ENCODE peak calls at places on chromosomes 16 and 17, in seven cellular contexts. R is mesothelial cell of epicardium; T is smooth muscle cell of the brain vasculature; S is activated CD4-positive, alpha-beta T cell treated with anti-CD3 and anti-CD28 coated beads for 36 hours; N is NCI-H526; Z is heart right ventricle; F is NCI-H748 treated with DMSO at 0.1 percent for 48 hours. U is an unnamed sample.

GRCh38 chr17:67528751-67529436 is 151.8 kb downstream of the PITPNC1 start:
- DNase-seq in N (peak), R (peak), F (peak), T (peak), Z (peak), S (no peak), U (peak)

GRCh38 chr16:89552913-89553312 is 7.6 kb upstream of the RPL13 start:
- DNase-seq in F (no peak), N (no peak), S (no peak), T (no peak), R (no peak), Z (no peak), U (no peak)

GRCh38 chr17:80693511-80693910 is 148.9 kb downstream of the RPTOR start:
- DNase-seq in R (no peak), S (no peak), N (no peak), Z (no peak), F (no peak), T (no peak), U (peak)

GRCh38 chr16:85900031-85900792 is 1.2 kb downstream of the IRF8 start:
- DNase-seq in N (no peak), S (peak), Z (no peak), T (no peak), F (no peak), R (no peak), U (no peak)

GRCh38 chr16:30670072-30670824 is 12.0 kb downstream of the FBRS start:
- DNase-seq in F (no peak), S (no peak), Z (no peak), N (no peak), T (no peak), R (no peak), U (no peak)

GRCh38 chr17:47621293-47622178 is 28.2 kb upstream of the KPNB1 start:
- DNase-seq in F (no peak), S (no peak), Z (peak), N (no peak), R (no peak), T (peak), U (peak)

GRCh38 chr17:42016411-42016831 is 818 bp downstream of the DNAJC7 start:
- DNase-seq in S (peak), R (no peak), N (no peak), Z (no peak), T (no peak), F (no peak), U (no peak)

GRCh38 chr16:73616186-73616585 is 568.3 kb upstream of the ZFHX3 start:
- DNase-seq in T (no peak), N (no peak), Z (no peak), R (no peak), S (no peak), F (peak), U (no peak)

GRCh38 chr16:59042296-59042695 is 308.2 kb upstream of the GOT2 start:
- DNase-seq in S (no peak), Z (no peak), T (no peak), N (no peak), F (no peak), R (no peak), U (no peak)

GRCh38 chr17:58317421-58318064 is 11.1 kb downstream of the TSPOAP1 start:
- DNase-seq in F (peak), Z (no peak), T (no peak), R (peak), N (peak), S (peak), U (peak)

GRCh38 chr17:82272495-82273326 is 789 bp downstream of the CSNK1D start:
- DNase-seq in T (no peak), N (no peak), S (peak), R (peak), Z (peak), F (no peak), U (peak)

GRCh38 chr17:3596804-3597464 is 12.3 kb downstream of the TRPV1 start:
- DNase-seq in F (no peak), Z (no peak), R (no peak), T (no peak), S (no peak), N (no peak), U (no peak)

GRCh38 chr17:72152392-72152727 is 31.5 kb downstream of the SOX9 start:
- DNase-seq in Z (no peak), N (no peak), R (no peak), T (no peak), S (no peak), F (no peak), U (no peak)

GRCh38 chr17:82281502-82282238 is 8.2 kb upstream of the CSNK1D start:
- DNase-seq in S (peak), R (no peak), F (no peak), Z (no peak), N (no peak), T (no peak), U (no peak)

GRCh38 chr16:89655062-89655643 is 2.4 kb downstream of the CHMP1A start:
- DNase-seq in Z (no peak), F (no peak), N (no peak), T (no peak), R (no peak), S (peak), U (no peak)

GRCh38 chr16:9123871-9124270 is 32.4 kb downstream of the HAPSTR1 start:
- DNase-seq in F (no peak), R (no peak), Z (no peak), T (no peak), S (peak), N (no peak), U (peak)

GRCh38 chr16:30183961-30184429 is 593 bp downstream of the CORO1A start:
- DNase-seq in T (no peak), S (peak), N (no peak), R (no peak), Z (peak), F (no peak), U (peak)

GRCh38 chr16:13973321-13974023 is 53.5 kb downstream of the ERCC4 start:
- DNase-seq in N (no peak), F (no peak), R (no peak), Z (no peak), S (no peak), T (no peak), U (no peak)

GRCh38 chr17:17087424-17088103 is 45.3 kb downstream of the MPRIP start:
- DNase-seq in Z (no peak), F (no peak), N (no peak), R (no peak), T (no peak), S (no peak), U (peak)

GRCh38 chr17:72408122-72408382 is 287.2 kb downstream of the SOX9 start:
- DNase-seq in Z (no peak), N (no peak), S (no peak), T (no peak), F (no peak), R (no peak), U (no peak)

GRCh38 chr16:54679531-54679930 is 251.1 kb upstream of the IRX5 start:
- DNase-seq in N (no peak), T (no peak), F (no peak), Z (no peak), S (no peak), R (no peak), U (no peak)

GRCh38 chr17:63537001-63537400 is 13.3 kb upstream of the DCAF7 start:
- DNase-seq in Z (no peak), R (no peak), N (no peak), F (no peak), T (no peak), S (no peak), U (no peak)

GRCh38 chr17:39167492-39167891 is 1.5 kb upstream of the ARL5C start:
- DNase-seq in T (no peak), N (no peak), R (no peak), S (no peak), Z (peak), F (no peak), U (no peak)

GRCh38 chr16:4339909-4340308 is 11.2 kb downstream of the PAM16 start:
- DNase-seq in R (no peak), F (no peak), S (no peak), N (no peak), T (no peak), Z (no peak), U (no peak)

GRCh38 chr17:15744885-15745284 is 12.8 kb downstream of the TBC1D26 start:
- DNase-seq in F (no peak), Z (no peak), R (no peak), S (no peak), T (peak), N (no peak), U (no peak)